ENCODE peak calls at places on chromosomes 5 and 9, in five cellular contexts. One of them, this sample, is unnamed.
A peak's percentile ranks its signal among the peaks of the same experiment; 100 is the strongest.

GRCh38 chr9:87703636-87704276 is 22.2 kb upstream of the CTSL start:
- DNase-seq in activated naive CD4-positive, alpha-beta T cell treated with Interleukin-2 at 50 U/mL for 16 hours: no peak
- DNase-seq in GOT3: no peak
- DNase-seq in tibial artery: no peak
- DNase-seq in A549: peak; percentile 30
- DNase-seq in this sample: no peak

GRCh38 chr5:132065351-132065937 is 5.0 kb downstream of the IL3 start:
- DNase-seq in activated naive CD4-positive, alpha-beta T cell treated with Interleukin-2 at 50 U/mL for 16 hours: peak; percentile 61
- DNase-seq in GOT3: no peak
- DNase-seq in tibial artery: no peak
- DNase-seq in A549: peak; percentile 74
- DNase-seq in this sample: peak; percentile 83

GRCh38 chr5:39231705-39232525 is 12.6 kb upstream of the FYB1 start:
- DNase-seq in activated naive CD4-positive, alpha-beta T cell treated with Interleukin-2 at 50 U/mL for 16 hours: peak; percentile 54
- DNase-seq in GOT3: no peak
- DNase-seq in tibial artery: no peak
- DNase-seq in A549: peak; percentile 62
- DNase-seq in this sample: peak; percentile 75

GRCh38 chr9:93826209-93826608 is 128.9 kb downstream of the BARX1 start:
- DNase-seq in activated naive CD4-positive, alpha-beta T cell treated with Interleukin-2 at 50 U/mL for 16 hours: peak; percentile 47
- DNase-seq in GOT3: no peak
- DNase-seq in tibial artery: no peak
- DNase-seq in A549: peak; percentile 31
- DNase-seq in this sample: peak; percentile 83

GRCh38 chr9:35859310-35859994 is 10.7 kb downstream of the OR13J1 start:
- DNase-seq in activated naive CD4-positive, alpha-beta T cell treated with Interleukin-2 at 50 U/mL for 16 hours: peak; percentile 8
- DNase-seq in GOT3: no peak
- DNase-seq in tibial artery: no peak
- DNase-seq in A549: peak; percentile 42
- DNase-seq in this sample: peak; percentile 62

GRCh38 chr9:95989304-95989703 is 113.8 kb downstream of the ERCC6L2 start:
- DNase-seq in activated naive CD4-positive, alpha-beta T cell treated with Interleukin-2 at 50 U/mL for 16 hours: no peak
- DNase-seq in GOT3: no peak
- DNase-seq in tibial artery: no peak
- DNase-seq in A549: no peak
- DNase-seq in this sample: no peak

GRCh38 chr5:54469655-54470054 is 14.2 kb downstream of the HSPB3 start:
- DNase-seq in activated naive CD4-positive, alpha-beta T cell treated with Interleukin-2 at 50 U/mL for 16 hours: no peak
- DNase-seq in GOT3: no peak
- DNase-seq in tibial artery: no peak
- DNase-seq in A549: no peak
- DNase-seq in this sample: no peak

GRCh38 chr5:79456890-79457583 is 56.9 kb downstream of the HOMER1 start:
- DNase-seq in activated naive CD4-positive, alpha-beta T cell treated with Interleukin-2 at 50 U/mL for 16 hours: no peak
- DNase-seq in GOT3: no peak
- DNase-seq in tibial artery: no peak
- DNase-seq in A549: no peak
- DNase-seq in this sample: no peak

GRCh38 chr5:43620944-43621505 is 18.0 kb downstream of the NNT start:
- DNase-seq in activated naive CD4-positive, alpha-beta T cell treated with Interleukin-2 at 50 U/mL for 16 hours: no peak
- DNase-seq in GOT3: no peak
- DNase-seq in tibial artery: no peak
- DNase-seq in A549: no peak
- DNase-seq in this sample: no peak

GRCh38 chr9:120923620-120924328 is 2.8 kb downstream of the TRAF1 start:
- DNase-seq in activated naive CD4-positive, alpha-beta T cell treated with Interleukin-2 at 50 U/mL for 16 hours: no peak
- DNase-seq in GOT3: no peak
- DNase-seq in tibial artery: no peak
- DNase-seq in A549: no peak
- DNase-seq in this sample: no peak

GRCh38 chr5:36878421-36879088 is 2.0 kb downstream of the NIPBL start:
- DNase-seq in activated naive CD4-positive, alpha-beta T cell treated with Interleukin-2 at 50 U/mL for 16 hours: no peak
- DNase-seq in GOT3: no peak
- DNase-seq in tibial artery: no peak
- DNase-seq in A549: no peak
- DNase-seq in this sample: no peak